ENCODE peak calls at places on chromosomes 7 and 10, in five cellular contexts. K is PC-9, J is OCI-LY7, H is IMR-90, F is GM23248. V is an unnamed sample. For H4K20me1 and H3K4me1, the result is how much of the 10 kb centered on the place peaks cover.

GRCh38 chr7:129498021-129498420 is 4.3 kb upstream of the SMKR1 start:
- DNase-seq in K (no peak), J (no peak), H (no peak), F (no peak), V (no peak)

GRCh38 chr10:87931836-87932230 is 68.4 kb downstream of the PTEN start:
- DNase-seq in K (no peak), J (no peak), H (peak), F (peak), V (peak)

GRCh38 chr10:89463846-89464537 is 49.6 kb downstream of the IFIT5 start:
- DNase-seq in K (no peak), J (no peak), H (no peak), F (no peak), V (no peak)

GRCh38 chr7:129271500-129272355 is 46.9 kb downstream of the AHCYL2 start:
- DNase-seq in K (peak), J (peak), H (peak), F (peak), V (peak)

GRCh38 chr10:5500162-5500670 is 846 bp upstream of the CALML5 start:
- DNase-seq in K (no peak), J (no peak), H (no peak), F (no peak), V (peak)

GRCh38 chr10:60878224-60878623 is 65.8 kb downstream of the RHOBTB1 start:
- DNase-seq in K (no peak), J (no peak), H (no peak), F (no peak), V (no peak)

GRCh38 chr10:115706482-115707076 is 566.4 kb downstream of the GFRA1 start:
- DNase-seq in K (no peak), J (peak), H (peak), F (peak), V (no peak)

GRCh38 chr10:20596911-20597310 is 300.2 kb downstream of the NEBL start:
- DNase-seq in K (no peak), J (no peak), H (no peak), F (peak), V (peak)

GRCh38 chr10:114685456-114685855 is 27.4 kb upstream of the ABLIM1 start:
- DNase-seq in K (no peak), J (no peak), H (no peak), F (no peak), V (no peak)

GRCh38 chr7:102004229-102004628 is 186.8 kb downstream of the CUX1 start:
- DNase-seq in K (no peak), J (no peak), H (peak), F (no peak), V (peak)
- H4K20me1 ChIP-seq in K (under half), J (under half), H (under half), F (under half), V (under half)

GRCh38 chr10:75404023-75404334 is 2.4 kb upstream of the ZNF503 start:
- DNase-seq in K (no peak), J (no peak), H (no peak), F (no peak), V (peak)
- H3K4me1 ChIP-seq in K (under half), J (under half), H (under half), F (under half), V (under half)

DNA sequence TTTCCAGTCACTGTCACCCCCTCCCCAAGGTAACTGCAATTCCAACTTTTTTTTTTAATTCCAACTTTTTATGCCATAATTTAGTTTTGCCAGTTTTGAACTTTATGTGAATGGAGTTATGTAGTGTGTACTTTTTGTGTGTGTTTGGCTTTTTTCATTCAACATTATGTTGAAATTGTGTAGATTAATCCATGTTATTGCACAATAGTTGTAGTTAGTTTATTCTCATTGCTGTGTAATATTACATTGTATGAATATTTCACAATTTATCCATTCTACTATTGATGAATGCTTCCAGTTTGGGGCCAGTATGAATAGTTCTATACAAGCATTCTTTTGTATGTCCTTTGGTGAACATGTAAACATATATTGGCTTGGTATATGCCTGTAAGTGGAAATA is 32.5 kb downstream of the MXI1 start:
- DNase-seq in K (no peak), J (no peak), H (no peak), F (no peak), V (no peak)
- H4K20me1 ChIP-seq in K (under half), J (under half), H (under half), F (under half), V (under half)

GRCh38 chr10:71234970-71235681 is 22.8 kb downstream of the UNC5B start:
- DNase-seq in K (no peak), J (no peak), H (peak), F (peak), V (peak)

GRCh38 chr10:71236822-71237682 is 24.7 kb downstream of the UNC5B start:
- DNase-seq in K (no peak), J (no peak), H (no peak), F (no peak), V (no peak)

GRCh38 chr10:71236286-71236685 is 23.9 kb downstream of the UNC5B start:
- DNase-seq in K (no peak), J (no peak), H (no peak), F (no peak), V (peak)

GRCh38 chr10:71234017-71234894 is 21.9 kb downstream of the UNC5B start:
- DNase-seq in K (no peak), J (no peak), H (no peak), F (no peak), V (peak)

GRCh38 chr10:71235808-71236207 is 23.4 kb downstream of the UNC5B start:
- DNase-seq in K (no peak), J (no peak), H (no peak), F (no peak), V (no peak)
- H3K4me1 ChIP-seq in K (under half), J (under half), H (under half), F (under half), V (half or more)

GRCh38 chr10:594584-595270 is 94.7 kb downstream of the DIP2C start:
- DNase-seq in K (no peak), J (no peak), H (no peak), F (no peak), V (peak)
- H4K20me1 ChIP-seq in K (under half), J (under half), H (under half), F (under half), V (under half)

GRCh38 chr7:74027683-74028320 is at the start of gene ELN:
- DNase-seq in K (no peak), J (no peak), H (peak), F (peak), V (peak)
- H3K4me1 ChIP-seq in K (under half), J (under half), H (under half), F (under half), V (under half)